ENCODE peak calls at places on chromosomes 1 and 21, in four cellular contexts. K is aorta, F is uterus, G is spleen. J is an unnamed sample.
A peak's percentile ranks its signal among the peaks of the same experiment; 100 is the strongest.

GRCh38 chr1:58721247-58721820 is 21.5 kb upstream of the MYSM1 start:
- DNase-seq in G (no peak), F (no peak), K (no peak), J (no peak)

GRCh38 chr1:209389258-209389657 is 194.3 kb upstream of the CAMK1G start:
- DNase-seq in K (no peak), G (no peak), F (no peak), J (no peak)

GRCh38 chr1:197130677-197131304 is 15.7 kb downstream of the ASPM start:
- DNase-seq in K (no peak), F (no peak), G (no peak), J (no peak)

GRCh38 chr1:34149501-34149900 is 15.5 kb downstream of the CSMD2 start:
- DNase-seq in G (no peak), F (no peak), K (no peak), J (no peak)

GRCh38 chr1:240109920-240110685 is 18.4 kb downstream of the FMN2 start:
- DNase-seq in G (no peak), F (no peak), K (no peak), J (peak; percentile 68)

GRCh38 chr1:62013264-62013663 is 181.4 kb upstream of the L1TD1 start:
- DNase-seq in F (no peak), K (no peak), G (no peak), J (no peak)

GRCh38 chr1:113396585-113396984 is 6.3 kb downstream of the MAGI3 start:
- DNase-seq in K (no peak), G (no peak), F (no peak), J (no peak)

GRCh38 chr1:174652496-174653280 is 204.9 kb downstream of the GPR52 start:
- DNase-seq in F (no peak), K (no peak), G (no peak), J (no peak)

GRCh38 chr1:109161836-109162606 is 48.1 kb downstream of the ELAPOR1 start:
- DNase-seq in G (peak; percentile 83), F (peak; percentile 23), K (peak; percentile 75), J (no peak)

GRCh38 chr21:18142639-18143038 is 102.0 kb upstream of the CHODL start:
- DNase-seq in F (no peak), K (no peak), G (no peak), J (no peak)

DNA sequence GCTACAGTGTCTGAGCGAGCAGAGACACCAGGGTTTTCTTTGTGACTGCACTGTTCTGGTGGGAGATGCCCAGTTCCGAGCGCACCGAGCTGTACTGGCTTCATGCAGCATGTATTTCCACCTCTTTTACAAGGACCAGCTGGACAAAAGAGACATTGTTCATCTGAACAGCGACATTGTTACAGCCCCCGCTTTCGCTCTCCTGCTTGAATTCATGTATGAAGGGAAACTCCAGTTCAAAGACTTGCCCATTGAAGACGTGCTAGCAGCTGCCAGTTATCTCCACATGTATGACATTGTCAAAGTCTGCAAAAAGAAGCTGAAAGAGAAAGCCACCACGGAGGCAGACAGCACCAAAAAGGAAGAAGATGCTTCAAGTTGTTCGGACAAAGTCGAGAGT is 2.7 kb downstream of the ZBTB18 start:
- DNase-seq in F (no peak), G (no peak), K (no peak), J (peak; percentile 53)
- H3K27ac ChIP-seq in F (no peak overlapping the region), G (no peak overlapping the region), K (no peak overlapping the region), J (peak overlapping the region; percentile 83)

DNA sequence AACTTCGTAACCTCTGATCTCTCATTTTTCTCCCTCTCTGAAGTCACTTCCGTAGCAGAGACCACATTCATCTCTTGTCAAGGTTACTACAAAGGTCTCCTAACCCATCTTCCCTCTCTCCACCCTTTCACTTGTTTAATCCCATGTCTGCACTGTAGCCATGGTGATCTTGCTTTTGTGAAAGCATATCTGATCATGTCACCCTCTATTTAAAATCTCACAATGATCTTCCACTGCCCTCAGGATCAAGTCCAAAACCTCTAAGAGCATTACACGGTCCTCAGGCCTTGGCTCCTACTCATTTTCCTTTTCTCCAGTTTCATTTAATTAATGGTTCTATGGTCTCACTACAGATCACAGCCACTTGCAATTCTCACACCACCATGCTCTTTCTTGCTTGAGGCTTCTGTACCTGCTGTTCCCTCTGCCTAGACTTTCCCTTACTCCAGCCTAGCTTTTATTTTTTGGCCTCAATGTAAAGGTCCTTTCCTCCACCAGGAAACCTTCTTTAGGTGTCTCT is 12.1 kb downstream of the ARHGEF11 start:
- DNase-seq in G (no peak), F (no peak), K (no peak), J (no peak)
- H3K27ac ChIP-seq in G (no peak overlapping the region), F (no peak overlapping the region), K (no peak overlapping the region), J (no peak overlapping the region)

DNA sequence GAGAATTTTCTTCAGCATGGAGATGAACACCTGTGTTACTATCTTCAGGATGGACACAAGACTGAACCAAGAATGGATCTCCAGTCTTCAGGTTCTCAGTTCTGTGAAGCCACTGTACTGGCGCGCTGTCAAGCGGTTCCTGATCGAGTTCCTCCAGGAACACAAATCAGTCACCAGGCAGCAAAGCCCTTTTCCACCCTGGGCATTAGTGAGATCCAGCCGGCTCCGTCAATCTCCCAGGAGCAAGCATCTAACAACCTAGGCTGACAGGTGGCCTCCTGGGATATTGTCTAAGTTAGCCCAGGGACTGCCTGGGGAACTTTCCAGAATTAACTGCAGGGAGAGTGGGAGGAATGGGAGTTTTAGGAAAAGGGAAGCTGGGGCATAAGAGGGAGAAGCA is 9.7 kb upstream of the IGFN1 start:
- DNase-seq in F (no peak), G (peak; percentile 6), K (no peak), J (no peak)
- H3K27ac ChIP-seq in F (no peak overlapping the region), G (no peak overlapping the region), K (no peak overlapping the region), J (no peak overlapping the region)

DNA sequence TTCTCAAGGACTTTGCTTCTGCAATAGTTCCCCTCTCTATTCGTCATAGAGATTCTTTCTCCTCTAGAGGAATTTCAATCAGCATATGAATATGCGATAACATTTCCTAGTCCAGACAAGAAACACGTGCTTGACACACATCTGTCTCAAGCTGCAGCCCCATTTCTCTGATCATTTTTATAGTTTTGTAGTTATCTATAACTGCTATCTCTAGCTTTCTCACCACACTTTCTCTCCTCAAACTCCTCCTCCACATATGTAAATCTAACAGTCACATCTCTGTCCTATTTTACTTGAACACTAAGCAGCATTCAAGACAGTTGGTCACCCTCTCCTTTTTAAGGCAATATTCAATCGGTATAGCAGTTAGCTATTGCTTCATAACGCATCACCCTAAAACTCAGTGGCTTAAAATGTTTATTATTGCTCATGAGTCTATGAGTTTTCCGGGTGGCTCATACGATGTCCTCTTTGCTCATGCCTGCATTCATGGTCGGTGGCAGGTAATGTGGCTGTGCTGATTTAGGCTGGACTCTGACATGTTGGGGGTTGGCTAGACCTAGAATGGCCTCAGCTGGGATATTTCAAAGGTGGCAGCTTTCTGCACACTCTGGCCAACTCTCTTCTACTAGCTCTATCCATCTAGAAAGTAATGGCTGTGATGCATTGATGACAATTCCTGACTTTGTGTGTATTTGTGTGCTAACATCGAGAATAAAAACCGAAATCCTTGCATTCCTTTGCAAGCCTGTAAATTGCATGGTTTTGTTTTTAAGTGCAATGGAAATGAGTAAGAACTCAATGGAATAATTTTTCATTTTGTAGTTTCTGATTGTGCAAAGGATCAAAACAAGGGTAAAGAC is 20.6 kb downstream of the ATP6V1G3 start:
- DNase-seq in K (no peak), F (no peak), G (no peak), J (no peak)
- H3K27ac ChIP-seq in K (no peak overlapping the region), F (no peak overlapping the region), G (peak overlapping the region; percentile 72), J (no peak overlapping the region)

DNA sequence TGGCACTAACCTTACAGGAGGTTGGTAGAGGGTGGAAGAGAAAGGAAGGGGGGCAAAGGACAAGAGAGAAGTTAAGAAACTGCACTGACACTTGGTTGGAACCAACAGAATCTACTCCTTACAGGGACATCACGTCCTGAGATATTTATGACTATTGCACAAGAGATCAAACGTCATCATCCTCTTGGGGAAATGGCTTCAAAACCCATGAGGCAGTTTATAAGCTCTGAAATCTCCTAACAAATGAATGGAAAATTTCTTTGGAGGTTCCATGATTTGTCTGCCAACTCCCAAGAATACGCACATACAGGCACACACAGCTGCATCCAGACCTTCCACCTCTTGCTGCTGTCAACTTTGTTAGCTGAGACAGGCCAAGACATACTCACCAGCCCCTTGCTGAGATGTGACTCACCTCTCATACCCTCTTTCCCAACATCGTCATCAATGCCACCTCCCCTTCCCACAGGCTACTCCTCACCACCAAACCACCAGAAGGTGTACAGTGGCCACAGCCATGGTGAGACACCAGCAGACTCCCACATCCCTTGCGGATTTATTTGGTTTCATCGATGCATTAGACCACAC is 135.5 kb downstream of the SETD4 start:
- DNase-seq in G (no peak), F (no peak), K (no peak), J (no peak)
- H3K27ac ChIP-seq in G (no peak overlapping the region), F (no peak overlapping the region), K (no peak overlapping the region), J (no peak overlapping the region)

GRCh38 chr21:26840206-26840605 is 5.0 kb downstream of the ADAMTS1 start:
- DNase-seq in F (no peak), G (peak; percentile 76), K (no peak), J (no peak)
- H3K27ac ChIP-seq in F (peak overlapping the region; percentile 99), G (no peak overlapping the region), K (no peak overlapping the region), J (no peak overlapping the region)

DNA sequence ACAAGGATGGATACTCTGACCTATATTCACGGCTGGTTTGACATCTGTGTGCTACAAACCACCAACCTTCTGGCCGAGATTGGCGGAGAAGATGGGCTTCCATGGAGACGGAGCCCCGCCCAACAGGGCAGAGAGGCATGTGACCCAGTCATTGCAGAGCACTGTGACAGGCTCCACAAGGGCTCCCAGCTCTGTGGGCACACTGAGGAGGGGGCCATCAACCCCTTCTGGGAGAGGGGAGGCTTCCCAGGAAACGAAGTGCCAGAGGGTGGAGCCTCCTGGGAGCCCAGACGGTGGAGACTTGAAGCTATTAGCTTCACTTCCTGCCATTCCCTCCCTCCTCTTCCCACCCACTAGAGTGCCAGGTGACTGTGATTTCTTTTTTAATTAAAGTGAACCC is 71.6 kb upstream of the IFFO2 start:
- DNase-seq in F (no peak), K (no peak), G (no peak), J (no peak)
- H3K27ac ChIP-seq in F (no peak overlapping the region), K (no peak overlapping the region), G (no peak overlapping the region), J (no peak overlapping the region)